ENCODE peak calls at places on chromosome 21, in nine cellular contexts. L, Y, U, T, B, C, H, J and F are unnamed samples.

GRCh38 chr21:37055271-37055855 is 17.5 kb downstream of the PIGP start:
- DNase-seq in J (no peak), U (no peak), C (no peak), L (no peak), Y (no peak), T (no peak), B (no peak), H (no peak), F (no peak)

GRCh38 chr21:38401527-38401926 is 96.8 kb downstream of the ERG start:
- DNase-seq in T (no peak), C (no peak), B (no peak), J (no peak), Y (no peak), H (no peak), U (no peak), L (no peak), F (no peak)

GRCh38 chr21:42781150-42781980 is 98.0 kb downstream of the WDR4 start:
- DNase-seq in J (peak), C (peak), U (no peak), T (no peak), H (no peak), Y (no peak), L (no peak), B (no peak), F (no peak)

GRCh38 chr21:33308586-33309490 is 15.9 kb upstream of the IFNAR1 start:
- DNase-seq in C (no peak), T (peak), Y (no peak), B (no peak), U (no peak), L (peak), H (peak), J (peak), F (no peak)

GRCh38 chr21:38839683-38840286 is 34.1 kb downstream of the ETS2 start:
- DNase-seq in Y (no peak), U (no peak), C (no peak), L (peak), J (peak), T (peak), B (no peak), H (no peak), F (peak)

GRCh38 chr21:16908087-16908486 is 604.8 kb upstream of the CXADR start:
- DNase-seq in J (peak), T (no peak), H (no peak), U (peak), L (no peak), C (no peak), B (no peak), Y (no peak), F (no peak)

GRCh38 chr21:42514883-42515228 is 1.2 kb downstream of the SLC37A1 start:
- DNase-seq in C (no peak), J (peak), Y (no peak), H (no peak), B (no peak), U (no peak), L (no peak), T (no peak), F (no peak)

GRCh38 chr21:39073717-39074116 is 109.5 kb downstream of the PSMG1 start:
- DNase-seq in J (no peak), H (no peak), L (no peak), B (no peak), U (no peak), T (no peak), Y (no peak), C (no peak), F (no peak)

GRCh38 chr21:19621837-19622496 is 1218.4 kb upstream of the TMPRSS15 start:
- DNase-seq in J (no peak), L (no peak), U (no peak), H (no peak), C (no peak), B (no peak), T (no peak), Y (no peak), F (no peak)

GRCh38 chr21:28754862-28755261 is 237.8 kb downstream of the LTN1 start:
- DNase-seq in L (no peak), J (no peak), T (no peak), B (no peak), U (no peak), C (no peak), Y (no peak), H (no peak), F (no peak)

GRCh38 chr21:27511241-27511640 is 544.4 kb upstream of the ADAMTS5 start:
- DNase-seq in L (no peak), U (no peak), H (no peak), C (no peak), Y (no peak), J (no peak), B (no peak), T (no peak), F (no peak)

GRCh38 chr21:37294674-37295073 is 27.5 kb upstream of the VPS26C start:
- DNase-seq in H (no peak), B (no peak), L (no peak), C (no peak), Y (no peak), J (no peak), U (no peak), T (no peak), F (no peak)

GRCh38 chr21:38765056-38765455 is 40.7 kb upstream of the ETS2 start:
- DNase-seq in L (no peak), T (no peak), Y (no peak), C (no peak), J (no peak), H (no peak), U (no peak), B (no peak), F (no peak)

GRCh38 chr21:29753216-29753615 is 186.6 kb downstream of the GRIK1 start:
- DNase-seq in J (peak), L (no peak), B (no peak), U (no peak), C (no peak), H (no peak), T (no peak), Y (no peak), F (no peak)

GRCh38 chr21:16911166-16911607 is 601.7 kb upstream of the CXADR start:
- DNase-seq in U (no peak), C (no peak), L (no peak), J (no peak), Y (no peak), T (no peak), H (no peak), B (no peak), F (no peak)

GRCh38 chr21:17738171-17738953 is 80.8 kb downstream of the C21orf91 start:
- DNase-seq in U (no peak), J (no peak), T (no peak), L (no peak), Y (no peak), H (no peak), B (peak), C (peak), F (no peak)

GRCh38 chr21:36479415-36480402 is at the start of gene CLDN14:
- DNase-seq in T (no peak), B (peak), J (peak), Y (no peak), U (no peak), C (no peak), L (peak), H (no peak), F (no peak)

GRCh38 chr21:22993144-22993543 is 1994.9 kb downstream of the NCAM2 start:
- DNase-seq in H (no peak), Y (no peak), B (no peak), C (no peak), T (no peak), J (no peak), L (no peak), U (no peak), F (no peak)

GRCh38 chr21:35908311-35909078 is 151.8 kb downstream of the SETD4 start:
- DNase-seq in U (no peak), L (no peak), H (no peak), Y (no peak), T (no peak), J (no peak), B (no peak), C (no peak), F (no peak)

GRCh38 chr21:31395268-31395667 is 51.2 kb upstream of the TIAM1 start:
- DNase-seq in H (no peak), J (no peak), Y (no peak), U (no peak), C (no peak), T (no peak), L (no peak), B (no peak), F (no peak)

GRCh38 chr21:41636636-41637625 is 129.0 kb upstream of the TMPRSS2 start:
- DNase-seq in J (no peak), H (no peak), B (no peak), C (no peak), Y (no peak), U (no peak), L (no peak), T (no peak), F (no peak)

GRCh38 chr21:30233636-30234035 is 17.7 kb upstream of the CLDN8 start:
- DNase-seq in H (no peak), B (no peak), Y (no peak), U (no peak), J (no peak), C (no peak), L (no peak), T (no peak), F (no peak)

GRCh38 chr21:39647476-39647875 is 34.7 kb downstream of the B3GALT5 start:
- DNase-seq in Y (no peak), L (peak), B (no peak), J (peak), C (peak), H (no peak), T (peak), U (no peak), F (peak)

GRCh38 chr21:41681336-41681801 is 85.5 kb downstream of the RIPK4 start:
- DNase-seq in H (no peak), T (no peak), Y (no peak), L (no peak), C (peak), J (peak), B (no peak), U (no peak), F (no peak)

GRCh38 chr21:42389449-42389835 is 6.4 kb downstream of the TMPRSS3 start:
- DNase-seq in H (no peak), T (no peak), U (no peak), B (no peak), C (no peak), J (no peak), L (no peak), Y (no peak), F (no peak)

GRCh38 chr21:16514316-16514715 is 784.5 kb downstream of the USP25 start:
- DNase-seq in U (no peak), L (no peak), B (no peak), C (no peak), H (no peak), Y (no peak), J (no peak), T (no peak), F (no peak)

GRCh38 chr21:15061284-15061683 is 3.5 kb downstream of the NRIP1 start:
- DNase-seq in L (no peak), J (no peak), U (no peak), H (no peak), T (no peak), B (no peak), Y (no peak), C (no peak), F (no peak)

GRCh38 chr21:15061747-15062146 is 3.1 kb downstream of the NRIP1 start:
- DNase-seq in J (no peak), Y (no peak), U (no peak), L (no peak), H (no peak), B (no peak), T (no peak), C (no peak), F (no peak)

GRCh38 chr21:15063081-15063820 is 1.5 kb downstream of the NRIP1 start:
- DNase-seq in J (peak), H (peak), Y (no peak), U (no peak), L (peak), B (no peak), C (peak), T (no peak), F (no peak)

GRCh38 chr21:15063821-15064575 is 802 bp downstream of the NRIP1 start:
- DNase-seq in C (peak), H (peak), B (peak), Y (peak), U (peak), J (peak), L (no peak), T (no peak), F (no peak)

DNA sequence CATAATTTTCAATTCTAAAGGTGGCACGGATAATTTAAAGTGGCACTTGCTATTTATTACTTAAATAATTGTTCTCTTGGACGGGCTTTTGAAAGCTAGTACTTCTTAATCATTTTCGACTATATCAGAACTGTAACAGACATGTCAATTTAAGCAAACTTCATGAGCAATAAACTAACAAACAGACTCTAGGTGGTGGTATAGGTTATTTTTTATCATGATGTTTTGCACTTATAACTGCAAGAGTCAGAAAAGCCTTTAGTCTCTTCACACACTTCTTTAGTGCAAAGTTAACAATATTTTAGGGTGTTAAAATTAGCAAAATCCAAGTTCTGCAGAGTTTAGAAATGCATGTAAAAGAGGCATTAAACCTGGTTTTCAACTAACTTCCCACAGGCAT is 2.2 kb downstream of the NRIP1 start:
- DNase-seq in L (no peak), Y (no peak), U (no peak), J (peak), B (no peak), H (no peak), C (no peak), T (no peak), F (no peak)
- H3K4me3 ChIP-seq in L (peak), Y (peak), U (peak), J (peak), B (peak), H (no peak), C (peak), T (peak), F (peak)

DNA sequence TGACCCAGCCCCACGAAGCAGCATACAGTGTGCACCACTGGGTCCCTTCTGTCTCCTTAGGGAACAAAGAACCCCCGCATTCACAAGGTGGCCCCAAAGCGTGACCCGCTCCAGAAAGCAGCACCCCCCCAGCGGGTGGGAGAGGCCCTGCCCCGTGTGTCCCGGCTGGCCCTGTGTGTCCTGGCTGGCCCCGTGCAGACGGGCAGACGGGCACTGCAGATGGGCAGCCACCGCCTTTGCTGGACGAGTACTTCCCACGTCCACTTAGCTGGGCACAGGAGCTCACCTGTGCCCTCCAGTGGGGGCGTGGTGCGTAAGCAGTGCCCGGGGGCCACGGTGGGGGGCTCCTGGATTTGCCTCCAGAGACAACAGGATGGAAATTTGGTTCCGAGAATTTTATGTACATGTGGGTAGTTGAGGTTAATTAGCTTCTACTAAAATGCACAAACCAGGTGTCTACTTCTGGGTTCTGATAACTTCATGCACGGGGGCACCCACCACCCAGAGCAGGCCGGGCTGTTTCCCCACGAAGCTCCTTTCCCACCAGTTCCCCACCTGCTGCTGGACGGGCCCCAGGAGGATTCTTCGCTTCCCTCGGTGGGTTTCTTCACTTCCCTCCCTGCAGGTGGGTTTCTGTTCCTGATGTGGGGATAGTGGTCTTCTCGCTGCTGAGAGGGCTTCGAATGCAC is 33.2 kb upstream of the SLC19A1 start:
- DNase-seq in B (no peak), L (no peak), J (no peak), C (peak), Y (peak), U (no peak), H (no peak), T (no peak), F (no peak)
- TF ChIP-seq CTCF in B (no peak), L (no peak), J (no peak), C (no peak), Y (no peak), U (no peak), H (no peak), T (no peak), F (no peak)

GRCh38 chr21:45072166-45072962 is 2.0 kb upstream of the ADARB1 start:
- DNase-seq in B (no peak), C (no peak), U (no peak), J (no peak), L (no peak), H (no peak), Y (no peak), T (no peak), F (no peak)

GRCh38 chr21:45073301-45074047 is 906 bp upstream of the ADARB1 start:
- DNase-seq in Y (no peak), H (no peak), T (no peak), C (peak), L (peak), U (peak), J (peak), B (no peak), F (no peak)

GRCh38 chr21:45071396-45072165 is 2.8 kb upstream of the ADARB1 start:
- DNase-seq in Y (no peak), H (no peak), L (no peak), J (no peak), C (no peak), U (no peak), B (no peak), T (no peak), F (no peak)

GRCh38 chr21:45074048-45074817 is at the start of gene ADARB1:
- DNase-seq in Y (peak), C (peak), T (no peak), U (peak), J (peak), H (peak), L (peak), B (peak), F (no peak)

DNA sequence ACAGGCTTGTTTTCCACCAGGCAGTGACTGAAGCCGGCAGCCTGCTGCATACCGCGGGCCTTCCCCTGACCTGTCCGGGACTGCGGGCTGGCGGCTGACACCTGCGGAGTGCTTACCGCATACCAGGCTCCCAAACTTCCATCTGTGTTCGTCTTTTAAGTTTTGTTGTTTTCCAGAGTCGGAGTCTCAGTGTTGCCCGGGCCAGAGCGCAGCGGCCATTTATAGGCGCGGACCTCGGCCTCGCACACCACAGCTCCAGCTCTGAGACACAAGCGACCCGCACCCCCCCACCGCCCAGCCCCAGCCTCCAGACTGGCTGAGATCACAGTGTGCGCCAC is 1.4 kb upstream of the ADARB1 start:
- DNase-seq in U (no peak), B (no peak), Y (no peak), T (no peak), L (no peak), H (no peak), C (peak), J (no peak), F (no peak)
- H3K4me3 ChIP-seq in U (no peak), B (peak), Y (no peak), T (no peak), L (no peak), H (no peak), C (no peak), J (no peak), F (no peak)

GRCh38 chr21:44574457-44575306 is 1.2 kb downstream of the KRTAP10-4 start:
- DNase-seq in J (no peak), B (no peak), L (no peak), U (no peak), C (no peak), Y (peak), T (no peak), H (no peak), F (no peak)
- TF ChIP-seq CTCF in J (no peak), B (no peak), L (no peak), U (no peak), C (no peak), Y (no peak), T (no peak), H (no peak), F (no peak)